ENCODE peak calls at places on chromosome 12, in four cellular contexts. V is prostate gland, E is sigmoid colon, F is left ventricle myocardium inferior. O is an unnamed sample.

GRCh38 chr12:11860026-11860425 is 210.6 kb downstream of the ETV6 start:
- DNase-seq in F (no peak), E (no peak), V (no peak), O (no peak)

GRCh38 chr12:92290016-92290685 is 144.5 kb upstream of the BTG1 start:
- DNase-seq in V (no peak), F (no peak), E (no peak), O (peak; percentile 56)

GRCh38 chr12:128474916-128475315 is 207.9 kb downstream of the TMEM132C start:
- DNase-seq in E (no peak), F (no peak), V (no peak), O (no peak)

GRCh38 chr12:93133361-93133760 is 204.3 kb upstream of the EEA1 start:
- DNase-seq in F (no peak), V (no peak), E (no peak), O (no peak)

GRCh38 chr12:2165021-2165420 is 112.2 kb downstream of the CACNA1C start:
- DNase-seq in E (no peak), F (no peak), V (no peak), O (no peak)

GRCh38 chr12:111546758-111547383 is 52.2 kb downstream of the ATXN2 start:
- DNase-seq in E (no peak), F (no peak), V (no peak), O (peak; percentile 42)

GRCh38 chr12:85872497-85873091 is 1.5 kb upstream of the NTS start:
- DNase-seq in F (no peak), V (no peak), E (no peak), O (peak; percentile 4)

GRCh38 chr12:6523708-6524107 is 10.6 kb upstream of the GAPDH start:
- DNase-seq in F (no peak), V (no peak), E (no peak), O (peak; percentile 51)

GRCh38 chr12:6959376-6960290 is 8.5 kb downstream of the PTPN6 start:
- DNase-seq in E (peak; percentile 68), V (no peak), F (peak; percentile 35), O (no peak)

GRCh38 chr12:24751181-24751580 is 197.7 kb downstream of the BCAT1 start:
- DNase-seq in F (no peak), E (no peak), V (no peak), O (no peak)

GRCh38 chr12:76713130-76713529 is 50.8 kb upstream of the ZDHHC17 start:
- DNase-seq in F (no peak), V (no peak), E (no peak), O (no peak)

GRCh38 chr12:65565601-65566560 is 258.4 kb upstream of the HMGA2 start:
- DNase-seq in F (no peak), E (no peak), V (no peak), O (peak; percentile 65)

GRCh38 chr12:108595711-108596647 is 1.9 kb downstream of the TMEM119 start:
- DNase-seq in E (no peak), F (no peak), V (no peak), O (no peak)

GRCh38 chr12:121464331-121464730 is 64.4 kb downstream of the RNF34 start:
- DNase-seq in F (no peak), E (no peak), V (no peak), O (no peak)

GRCh38 chr12:121468451-121468850 is 68.5 kb downstream of the RNF34 start:
- DNase-seq in F (no peak), E (no peak), V (no peak), O (no peak)

GRCh38 chr12:121467638-121468403 is 67.9 kb downstream of the RNF34 start:
- DNase-seq in V (peak; percentile 17), F (no peak), E (peak; percentile 78), O (no peak)

GRCh38 chr12:121465921-121466799 is 66.2 kb downstream of the RNF34 start:
- DNase-seq in F (no peak), E (no peak), V (no peak), O (no peak)

DNA sequence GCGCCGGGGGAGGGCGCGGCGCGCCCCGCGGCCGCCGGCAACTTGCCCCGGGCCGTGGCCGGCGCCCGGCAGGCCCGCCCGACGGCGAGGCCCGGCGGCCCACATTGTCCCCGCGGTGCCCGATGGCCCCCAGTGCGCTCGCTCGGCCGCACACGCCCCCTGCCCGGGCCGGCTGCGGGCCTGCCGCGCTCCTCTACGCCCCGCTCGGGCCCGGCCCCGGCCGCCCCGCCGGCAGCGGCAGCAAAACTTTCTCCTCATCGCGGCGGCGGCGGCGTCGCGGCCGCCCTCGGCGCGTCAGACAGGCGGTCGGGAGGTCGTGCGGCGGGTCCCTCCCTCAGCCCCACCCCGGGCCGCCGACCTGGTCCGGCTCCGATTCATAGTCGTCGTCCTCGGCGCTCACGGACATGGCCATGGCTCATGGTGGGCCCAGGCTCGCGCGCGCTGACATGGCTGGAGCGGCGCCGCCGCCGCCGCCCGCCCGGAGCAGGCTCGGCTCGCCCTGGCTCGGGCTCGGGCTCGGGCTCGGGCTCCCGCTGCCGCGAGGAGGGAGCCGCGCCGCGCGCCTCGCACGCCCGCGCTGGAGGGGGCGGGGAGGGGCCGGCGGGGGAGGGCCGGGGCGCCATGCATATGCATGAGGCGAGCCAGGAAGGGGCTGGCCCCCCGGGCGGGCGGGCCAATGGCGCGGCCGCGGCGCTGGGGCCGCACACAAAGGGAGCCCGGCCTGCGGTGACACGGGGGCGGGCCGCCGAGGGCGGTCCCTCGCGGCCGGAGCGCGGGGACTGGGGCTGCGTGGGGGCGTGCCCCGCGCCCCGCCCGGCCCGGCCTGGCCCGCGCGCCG is 67.1 kb downstream of the RNF34 start:
- DNase-seq in F (peak; percentile 92), V (peak; percentile 88), E (peak; percentile 93), O (no peak)
- TF ChIP-seq CTCF in F (no peak), V (no peak), E (no peak), O (no peak)

GRCh38 chr12:61521258-61521657 is 738.9 kb upstream of the USP15 start:
- DNase-seq in V (no peak), F (no peak), E (no peak), O (no peak)
- H3K4me1 ChIP-seq in V (no peaks in the 10 kb centered on the region), F (no peaks in the 10 kb centered on the region), E (no peaks in the 10 kb centered on the region), O (no peaks in the 10 kb centered on the region)

GRCh38 chr12:48026081-48026827 is 22.0 kb upstream of the COL2A1 start:
- DNase-seq in V (no peak), F (no peak), E (no peak), O (no peak)
- H3K27me3 ChIP-seq in V (no peaks in the 10 kb centered on the region), F (peaks cover 23% of the 10 kb centered on the region), E (peaks cover 3% of the 10 kb centered on the region), O (peaks cover 18% of the 10 kb centered on the region)

GRCh38 chr12:113316155-113316554 is 18.8 kb downstream of the SLC8B1 start:
- DNase-seq in F (no peak), E (no peak), V (no peak), O (no peak)
- TF ChIP-seq CTCF in F (no peak), E (no peak), V (no peak), O (peak; percentile 27)

GRCh38 chr12:124683725-124684124 is 116.3 kb upstream of the NCOR2 start:
- DNase-seq in E (no peak), V (no peak), F (no peak), O (no peak)

GRCh38 chr12:124683330-124683662 is 115.9 kb upstream of the NCOR2 start:
- DNase-seq in E (no peak), F (no peak), V (peak; percentile 86), O (peak; percentile 87)

GRCh38 chr12:124684971-124685688 is 117.7 kb upstream of the NCOR2 start:
- DNase-seq in F (no peak), V (peak; percentile 46), E (no peak), O (peak; percentile 67)

GRCh38 chr12:124685689-124685993 is 118.2 kb upstream of the NCOR2 start:
- DNase-seq in F (no peak), V (no peak), E (no peak), O (no peak)

DNA sequence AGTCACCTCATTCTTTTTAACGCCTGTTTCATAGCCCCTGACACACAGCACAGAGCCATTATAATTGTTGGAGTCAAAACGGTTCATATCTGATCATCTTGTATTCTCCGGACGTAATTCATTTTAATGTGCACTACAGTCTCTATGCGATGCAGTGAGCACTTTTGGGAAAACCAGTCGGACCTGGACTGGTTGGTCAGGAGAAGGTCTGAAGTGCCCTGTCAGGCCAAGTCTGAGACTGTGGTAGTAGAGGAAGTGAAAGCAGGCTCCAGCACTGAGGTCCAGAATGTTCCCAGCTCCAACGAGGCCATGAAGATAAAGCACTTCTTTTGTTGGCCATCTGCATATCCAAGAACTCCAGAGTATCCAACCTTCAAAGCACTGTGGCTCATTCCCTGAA is 117.1 kb upstream of the NCOR2 start:
- DNase-seq in F (no peak), V (peak; percentile 56), E (no peak), O (no peak)
- H3K4me1 ChIP-seq in F (peaks cover 97% of the 10 kb centered on the region), V (peaks cover 20% of the 10 kb centered on the region), E (peaks cover 88% of the 10 kb centered on the region), O (peaks cover 38% of the 10 kb centered on the region)

DNA sequence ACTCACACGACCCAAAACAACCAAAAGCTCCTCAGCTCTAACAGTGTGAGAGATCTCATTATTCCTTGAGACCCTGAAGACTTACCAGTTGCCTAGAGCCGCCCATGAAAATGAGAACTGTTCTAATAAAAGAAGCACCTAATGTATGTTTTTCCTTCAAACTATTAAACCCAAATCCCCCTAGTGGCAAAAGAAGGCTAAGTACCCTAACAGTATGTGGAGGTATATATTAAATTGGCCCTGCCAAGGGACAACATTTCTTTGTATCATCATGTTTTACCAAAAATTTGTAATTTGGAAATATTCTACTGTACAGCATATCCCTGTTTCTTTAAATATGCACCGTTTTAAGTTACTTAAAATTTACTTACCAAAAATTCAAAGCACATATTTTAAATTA is 38.0 kb upstream of the PPFIA2 start:
- DNase-seq in E (no peak), V (no peak), F (no peak), O (no peak)
- H3K27me3 ChIP-seq in E (no peaks in the 10 kb centered on the region), V (no peaks in the 10 kb centered on the region), F (peaks cover 4% of the 10 kb centered on the region), O (no peaks in the 10 kb centered on the region)

GRCh38 chr12:113889076-113889475 is 77.0 kb downstream of the RBM19 start:
- DNase-seq in E (no peak), F (no peak), V (peak; percentile 13), O (peak; percentile 23)
- TF ChIP-seq CTCF in E (no peak), F (no peak), V (peak; percentile 18), O (peak; percentile 33)

GRCh38 chr12:109893250-109893995 is 6.7 kb upstream of the TCHP start:
- DNase-seq in E (no peak), V (no peak), F (no peak), O (no peak)
- H3K4me1 ChIP-seq in E (no peaks in the 10 kb centered on the region), V (no peaks in the 10 kb centered on the region), F (peaks cover 11% of the 10 kb centered on the region), O (peaks cover 15% of the 10 kb centered on the region)